ENCODE peak calls at places on chromosomes 5 and 9, in seven cellular contexts. B is spleen, P is OCI-LY7, I is WERI-Rb-1, U is tibial artery, H is endodermal cell, V is H9. A is an unnamed sample.

GRCh38 chr5:1010641-1011046 is 2.0 kb downstream of the NKD2 start:
- DNase-seq in B (peak), U (peak), P (no peak), I (peak), V (no peak), H (no peak), A (no peak)

GRCh38 chr9:34328500-34328982 is 527 bp downstream of the KIF24 start:
- DNase-seq in U (no peak), I (no peak), V (no peak), H (no peak), B (no peak), P (no peak), A (no peak)

GRCh38 chr5:147245381-147246055 is 10.7 kb downstream of the STK32A start:
- DNase-seq in H (no peak), U (no peak), P (no peak), B (no peak), V (no peak), I (no peak), A (no peak)

GRCh38 chr9:126204708-126205225 is 121.9 kb upstream of the MVB12B start:
- DNase-seq in U (no peak), I (no peak), B (no peak), H (no peak), P (no peak), V (no peak), A (no peak)

GRCh38 chr9:82722556-82722955 is 340.4 kb downstream of the RASEF start:
- DNase-seq in I (no peak), U (no peak), V (no peak), P (no peak), B (no peak), H (no peak), A (no peak)

GRCh38 chr5:140041492-140042421 is 1.3 kb downstream of the NRG2 start:
- DNase-seq in H (peak), V (peak), P (no peak), U (peak), B (peak), I (peak), A (peak)

GRCh38 chr5:26486631-26487030 is 551.8 kb downstream of the CDH9 start:
- DNase-seq in B (no peak), H (no peak), P (no peak), I (no peak), V (no peak), U (no peak), A (no peak)

GRCh38 chr5:149268928-149269557 is 2.6 kb upstream of the AFAP1L1 start:
- DNase-seq in V (no peak), I (no peak), B (no peak), U (no peak), P (peak), H (no peak), A (no peak)

GRCh38 chr9:19998153-19998552 is 209.3 kb upstream of the SLC24A2 start:
- DNase-seq in I (peak), B (no peak), U (no peak), H (no peak), V (no peak), P (peak), A (no peak)

GRCh38 chr5:143177263-143177994 is 226.1 kb downstream of the NR3C1 start:
- DNase-seq in V (no peak), B (no peak), P (no peak), H (no peak), I (no peak), U (no peak), A (no peak)

GRCh38 chr9:2787065-2787464 is 56.8 kb downstream of the PUM3 start:
- DNase-seq in H (no peak), I (no peak), B (no peak), P (no peak), U (no peak), V (no peak), A (no peak)

GRCh38 chr5:94125107-94125506 is 383.7 kb upstream of the POU5F2 start:
- DNase-seq in I (no peak), B (no peak), P (no peak), U (no peak), V (no peak), H (no peak), A (no peak)

GRCh38 chr5:11617080-11617479 is 287.2 kb downstream of the CTNND2 start:
- DNase-seq in V (no peak), H (no peak), U (no peak), I (no peak), B (no peak), P (no peak), A (no peak)

GRCh38 chr9:130759738-130760137 is 66.2 kb downstream of the EXOSC2 start:
- DNase-seq in P (no peak), I (no peak), V (no peak), H (no peak), U (no peak), B (no peak), A (no peak)

GRCh38 chr5:140349244-140349643 is 2.8 kb upstream of the HBEGF start:
- DNase-seq in U (no peak), P (no peak), I (no peak), H (no peak), V (no peak), B (no peak), A (no peak)

GRCh38 chr9:36357639-36358038 is 42.4 kb downstream of the RNF38 start:
- DNase-seq in B (no peak), H (no peak), P (no peak), I (no peak), V (no peak), U (no peak), A (no peak)

GRCh38 chr9:136170291-136170901 is 34.5 kb downstream of the LHX3 start:
- DNase-seq in P (peak), H (peak), U (no peak), V (peak), B (peak), I (peak), A (peak)

GRCh38 chr5:141778211-141778610 is 96.2 kb upstream of the ARAP3 start:
- DNase-seq in U (no peak), I (no peak), V (no peak), H (no peak), P (peak), B (no peak), A (peak)

GRCh38 chr5:140162275-140162674 is 12.7 kb upstream of the CYSTM1 start:
- DNase-seq in P (no peak), I (no peak), H (no peak), B (no peak), U (peak), V (no peak), A (no peak)

GRCh38 chr9:127204771-127205470 is 59.7 kb upstream of the GARNL3 start:
- DNase-seq in B (peak), U (no peak), H (no peak), I (peak), P (peak), V (peak), A (no peak)

GRCh38 chr5:66209350-66209749 is 65.2 kb downstream of the SREK1 start:
- DNase-seq in V (peak), H (peak), I (no peak), U (no peak), P (peak), B (no peak), A (no peak)

GRCh38 chr5:10827571-10827970 is 66.5 kb upstream of the DAP start:
- DNase-seq in U (no peak), H (no peak), V (no peak), P (no peak), B (no peak), I (no peak), A (no peak)

GRCh38 chr5:153358315-153358976 is 132.0 kb upstream of the GRIA1 start:
- DNase-seq in V (no peak), H (no peak), I (no peak), U (no peak), B (no peak), P (no peak), A (no peak)

GRCh38 chr5:177369050-177369912 is 11.6 kb downstream of the RGS14 start:
- DNase-seq in P (peak), U (no peak), H (peak), V (no peak), B (no peak), I (no peak), A (peak)

GRCh38 chr5:111935835-111936234 is 178.8 kb upstream of the NREP start:
- DNase-seq in U (no peak), B (no peak), P (no peak), V (no peak), I (no peak), H (peak), A (no peak)

GRCh38 chr5:68306361-68307014 is 90.9 kb downstream of the PIK3R1 start:
- DNase-seq in B (no peak), P (no peak), U (no peak), I (no peak), V (no peak), H (no peak), A (no peak)

GRCh38 chr9:77912895-77913693 is 118.5 kb downstream of the GNAQ start:
- DNase-seq in P (no peak), I (no peak), V (no peak), B (no peak), U (no peak), H (no peak), A (no peak)

GRCh38 chr9:94250456-94250855 is 8.6 kb upstream of the ZNF169 start:
- DNase-seq in U (no peak), P (no peak), B (no peak), H (peak), I (no peak), V (no peak), A (no peak)

GRCh38 chr5:74299833-74300232 is 340.7 kb downstream of the ENC1 start:
- DNase-seq in I (no peak), H (no peak), U (no peak), V (no peak), B (no peak), P (no peak), A (no peak)

GRCh38 chr9:94586814-94587213 is 6.8 kb downstream of the FBP2 start:
- DNase-seq in P (peak), B (no peak), H (no peak), I (no peak), V (no peak), U (no peak), A (no peak)

GRCh38 chr5:140321796-140322195 is 18.9 kb upstream of the PFDN1 start:
- DNase-seq in U (peak), H (no peak), I (no peak), P (no peak), B (peak), V (no peak), A (no peak)

DNA sequence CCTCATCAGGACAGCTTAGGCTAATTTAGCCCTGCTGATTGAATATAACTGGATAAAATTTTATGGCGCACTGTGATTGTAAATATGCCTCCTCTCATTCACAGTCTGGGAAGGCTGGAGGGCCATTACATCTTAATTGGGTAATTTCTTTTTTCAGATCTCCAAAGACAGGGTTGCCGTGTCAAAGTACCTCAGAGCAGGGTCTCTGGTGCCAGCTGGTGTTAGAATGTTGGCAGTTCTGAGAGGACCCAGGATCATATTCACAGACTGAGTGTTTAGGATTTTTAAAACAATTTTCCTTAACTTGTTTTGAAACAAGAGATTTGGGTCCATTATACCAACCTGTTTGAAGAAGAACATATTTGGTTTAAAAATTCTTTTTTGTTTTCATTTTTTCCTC is 455.7 kb upstream of the TLE4 start:
- DNase-seq in P (no peak), V (no peak), I (no peak), B (no peak), U (no peak), H (no peak), A (no peak)
- TF ChIP-seq CTCF in P (no peak), V (no peak), I (no peak), B (no peak), U (no peak), H (no peak), A (no peak)

GRCh38 chr5:39235648-39236047 is 16.3 kb upstream of the FYB1 start:
- DNase-seq in I (no peak), H (no peak), P (no peak), B (no peak), U (no peak), V (no peak), A (no peak)
- TF ChIP-seq CTCF in I (no peak), H (no peak), P (no peak), B (no peak), U (no peak), V (no peak), A (no peak)

GRCh38 chr5:31864015-31864414 is 225.1 kb downstream of the PDZD2 start:
- DNase-seq in V (no peak), I (peak), P (no peak), U (no peak), B (no peak), H (peak), A (no peak)

GRCh38 chr5:31859096-31859495 is 220.2 kb downstream of the PDZD2 start:
- DNase-seq in B (no peak), U (no peak), I (no peak), H (no peak), P (no peak), V (no peak), A (no peak)

GRCh38 chr5:31866166-31866565 is 227.2 kb downstream of the PDZD2 start:
- DNase-seq in B (no peak), V (no peak), U (no peak), I (no peak), P (no peak), H (peak), A (no peak)

GRCh38 chr5:31860726-31861432 is 221.9 kb downstream of the PDZD2 start:
- DNase-seq in P (no peak), H (peak), V (no peak), U (no peak), B (no peak), I (no peak), A (no peak)

GRCh38 chr5:31861601-31862000 is 222.7 kb downstream of the PDZD2 start:
- DNase-seq in I (no peak), U (no peak), V (no peak), B (no peak), P (no peak), H (peak), A (no peak)
- TF ChIP-seq CTCF in I (no peak), U (no peak), V (no peak), B (no peak), P (no peak), H (no peak), A (no peak)

DNA sequence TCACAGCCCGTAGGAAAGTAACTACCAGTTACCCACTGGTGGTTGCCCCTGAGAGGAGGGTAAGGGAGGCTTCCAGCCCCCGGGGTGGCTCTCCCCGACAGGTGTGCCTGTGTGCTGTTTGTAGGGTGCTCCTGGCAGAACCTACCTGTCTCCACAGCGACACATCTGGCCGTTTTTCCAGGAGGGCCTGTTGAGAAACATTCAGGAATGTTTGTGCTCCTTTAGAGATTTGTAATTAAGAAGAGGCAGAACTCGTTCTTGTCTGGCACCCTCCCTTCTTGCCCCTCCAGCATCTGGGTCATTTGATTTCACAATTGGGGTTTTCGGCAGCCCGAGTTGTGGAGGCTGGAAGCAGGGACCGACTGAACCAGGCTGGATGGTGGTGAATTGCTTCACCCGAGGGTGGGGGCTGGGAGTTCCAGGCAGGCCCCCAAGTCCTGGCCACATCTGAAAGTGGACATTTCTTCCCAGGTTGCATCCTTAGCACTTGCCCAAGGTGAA is 74.2 kb downstream of the WWC1 start:
- DNase-seq in I (no peak), B (no peak), V (peak), H (peak), P (no peak), U (peak), A (peak)
- TF ChIP-seq CTCF in I (no peak), B (no peak), V (peak), H (peak), P (peak), U (no peak), A (no peak)

DNA sequence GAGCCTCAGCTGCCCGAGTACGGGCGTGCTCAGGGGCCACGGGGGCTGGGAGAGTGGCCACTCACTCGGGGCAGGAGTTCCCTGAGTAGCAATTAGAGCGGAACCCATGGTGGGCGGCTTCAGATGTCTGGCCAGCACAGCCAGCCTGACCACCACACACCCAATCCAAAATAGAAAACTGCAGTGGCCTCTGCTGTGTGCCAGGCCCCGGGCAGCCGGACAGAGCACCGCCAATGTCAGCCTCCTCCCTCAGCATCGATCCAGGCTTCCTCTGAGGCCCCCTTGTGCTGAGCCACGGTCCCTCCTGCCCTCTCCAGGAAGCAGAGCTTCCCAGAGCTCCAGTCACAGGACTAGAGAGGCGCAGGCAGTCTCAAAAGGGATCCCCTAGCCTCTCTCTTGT is 2.7 kb downstream of the ADAMTS2 start:
- DNase-seq in V (peak), B (peak), I (no peak), H (no peak), P (no peak), U (peak), A (peak)
- TF ChIP-seq CTCF in V (peak), B (peak), I (peak), H (peak), P (no peak), U (peak), A (no peak)